ENCODE peak calls at places on chromosomes 7 and 10, in four cellular contexts. A is HCEC 1CT; L is CD8-positive, alpha-beta memory T cell; G is substantia nigra. E is an unnamed sample.

GRCh38 chr7:112573302-112574039 is 92.7 kb downstream of the LSMEM1 start:
- DNase-seq in L (no peak), G (no peak), A (no peak), E (peak; percentile 20)

GRCh38 chr10:18523025-18523424 is 128.4 kb downstream of the NSUN6 start:
- DNase-seq in L (no peak), G (no peak), A (peak; percentile 13), E (peak; percentile 4)

GRCh38 chr7:56538541-56539429 is 422.6 kb upstream of the NUPR2 start:
- DNase-seq in G (no peak), L (no peak), A (no peak), E (no peak)

GRCh38 chr7:93014410-93014809 is 103.4 kb downstream of the SAMD9 start:
- DNase-seq in A (no peak), L (no peak), G (no peak), E (no peak)

GRCh38 chr7:16484453-16485158 is 19.1 kb upstream of the SOSTDC1 start:
- DNase-seq in L (no peak), A (peak; percentile 34), G (no peak), E (peak; percentile 34)

GRCh38 chr10:63217120-63217605 is 84.0 kb downstream of the NRBF2 start:
- DNase-seq in L (no peak), A (peak; percentile 64), G (no peak), E (peak; percentile 71)

GRCh38 chr7:42232275-42232674 is 4.7 kb downstream of the GLI3 start:
- DNase-seq in L (no peak), G (no peak), A (peak; percentile 35), E (peak; percentile 78)

GRCh38 chr7:35596061-35596460 is 98.9 kb downstream of the HERPUD2 start:
- DNase-seq in G (no peak), A (peak; percentile 79), L (no peak), E (peak; percentile 53)

GRCh38 chr10:4249841-4250496 is 465.0 kb upstream of the KLF6 start:
- DNase-seq in A (peak; percentile 59), G (no peak), L (no peak), E (no peak)

GRCh38 chr7:111841596-111842209 is 279.4 kb upstream of the IMMP2L start:
- DNase-seq in G (no peak), A (no peak), L (no peak), E (peak; percentile 22)

GRCh38 chr7:148921806-148922205 is 37.7 kb upstream of the EZH2 start:
- DNase-seq in L (no peak), A (no peak), G (no peak), E (no peak)

GRCh38 chr7:85324145-85324799 is 137.4 kb upstream of the SEMA3D start:
- DNase-seq in A (no peak), L (no peak), G (no peak), E (peak; percentile 18)

GRCh38 chr10:96619120-96619519 is 32.3 kb upstream of the TM9SF3 start:
- DNase-seq in L (no peak), G (no peak), A (no peak), E (no peak)

GRCh38 chr10:76887223-76888010 is 750.2 kb downstream of the KCNMA1 start:
- DNase-seq in G (no peak), L (no peak), A (no peak), E (no peak)

GRCh38 chr10:94578790-94579189 is 33.2 kb downstream of the HELLS start:
- DNase-seq in G (no peak), A (no peak), L (no peak), E (no peak)

GRCh38 chr7:139776486-139777303 is 1.1 kb downstream of the HIPK2 start:
- DNase-seq in G (no peak), L (peak; percentile 49), A (peak; percentile 27), E (peak; percentile 39)

GRCh38 chr10:127368937-127369336 is 172.5 kb upstream of the INSYN2A start:
- DNase-seq in G (no peak), A (no peak), L (no peak), E (no peak)

GRCh38 chr10:88297103-88297502 is 286.0 kb downstream of the RNLS start:
- DNase-seq in G (no peak), A (no peak), L (no peak), E (no peak)

GRCh38 chr7:86970986-86971385 is 88.5 kb downstream of the ELAPOR2 start:
- DNase-seq in L (no peak), G (no peak), A (no peak), E (no peak)

GRCh38 chr7:95843286-95843685 is 70.9 kb downstream of the DYNC1I1 start:
- DNase-seq in G (no peak), A (no peak), L (no peak), E (no peak)

GRCh38 chr7:105205592-105206211 is 183.0 kb downstream of the SRPK2 start:
- DNase-seq in L (no peak), A (no peak), G (no peak), E (no peak)

GRCh38 chr10:44752451-44753441 is 158.4 kb upstream of the TMEM72 start:
- DNase-seq in G (no peak), A (peak; percentile 90), L (no peak), E (peak; percentile 83)

GRCh38 chr7:47933229-47933628 is 15.0 kb downstream of the PKD1L1 start:
- DNase-seq in A (no peak), G (no peak), L (no peak), E (no peak)

GRCh38 chr10:113459672-113460280 is 93.1 kb upstream of the HABP2 start:
- DNase-seq in L (no peak), A (no peak), G (no peak), E (no peak)

GRCh38 chr7:158187055-158187770 is 400.4 kb downstream of the PTPRN2 start:
- DNase-seq in A (no peak), G (no peak), L (no peak), E (no peak)

GRCh38 chr10:114075093-114075492 is 31.4 kb downstream of the ADRB1 start:
- DNase-seq in A (no peak), G (no peak), L (no peak), E (no peak)

GRCh38 chr10:131267814-131268095 is 43.8 kb downstream of the TCERG1L start:
- DNase-seq in A (no peak), G (no peak), L (no peak), E (no peak)

GRCh38 chr7:31687024-31687423 is at the start of gene PPP1R17:
- DNase-seq in G (no peak), A (no peak), L (no peak), E (no peak)

GRCh38 chr7:70267381-70267780 is 669.1 kb downstream of the AUTS2 start:
- DNase-seq in G (no peak), A (no peak), L (no peak), E (no peak)

GRCh38 chr7:129375221-129375938 is 58.9 kb upstream of the STRIP2 start:
- DNase-seq in G (no peak), L (no peak), A (no peak), E (no peak)

GRCh38 chr10:88120075-88120474 is 256.6 kb downstream of the PTEN start:
- DNase-seq in A (no peak), L (no peak), G (no peak), E (no peak)

GRCh38 chr10:49000437-49001398 is 61.1 kb upstream of the LRRC18 start:
- DNase-seq in L (no peak), G (no peak), A (no peak), E (no peak)

GRCh38 chr7:81845628-81846259 is 75.9 kb upstream of the HGF start:
- DNase-seq in A (peak; percentile 42), L (no peak), G (no peak), E (peak; percentile 63)

GRCh38 chr7:155540553-155540952 is 5.8 kb downstream of the CNPY1 start:
- DNase-seq in A (no peak), L (no peak), G (no peak), E (no peak)

GRCh38 chr10:31808258-31809218 is 120.1 kb downstream of the ARHGAP12 start:
- DNase-seq in G (no peak), L (no peak), A (peak; percentile 50), E (peak; percentile 81)

E was measured in foreskin fibroblast.